ENCODE peak calls at places on chromosomes 4 and X, in five cellular contexts. C is IMR-90, S is LNCaP clone FGC, G is dorsolateral prefrontal cortex, Y is PC-3. V is an unnamed sample.

GRCh38 chrX:28178206-28178605 is 197.0 kb upstream of the DCAF8L1 start:
- DNase-seq in C (no peak), Y (no peak), S (no peak), G (no peak), V (no peak)

GRCh38 chr4:175824110-175824509 is 12.0 kb upstream of the GPM6A start:
- DNase-seq in Y (no peak), G (no peak), C (no peak), S (no peak), V (no peak)

GRCh38 chrX:45508459-45508858 is 307.8 kb upstream of the DIPK2B start:
- DNase-seq in C (peak; percentile 23), S (no peak), G (no peak), Y (peak; percentile 72), V (no peak)

GRCh38 chr4:12645732-12646131 is 838.4 kb downstream of the RAB28 start:
- DNase-seq in C (no peak), S (no peak), Y (no peak), G (no peak), V (no peak)

GRCh38 chr4:142614621-142615323 is 231.3 kb downstream of the INPP4B start:
- DNase-seq in C (peak; percentile 68), Y (peak; percentile 88), S (no peak), G (no peak), V (peak; percentile 51)

GRCh38 chr4:168678751-168679366 is 182.0 kb downstream of the PALLD start:
- DNase-seq in C (no peak), Y (no peak), G (no peak), S (no peak), V (no peak)

GRCh38 chr4:178448372-178449040 is 1006.3 kb upstream of the AGA start:
- DNase-seq in S (no peak), G (no peak), C (no peak), Y (no peak), V (no peak)

GRCh38 chr4:151641167-151641566 is 119.6 kb downstream of the GATB start:
- DNase-seq in C (peak; percentile 33), Y (peak; percentile 33), G (no peak), S (no peak), V (peak; percentile 43)

GRCh38 chr4:7880681-7881080 is 59.0 kb downstream of the AFAP1 start:
- DNase-seq in G (no peak), Y (no peak), C (no peak), S (no peak), V (no peak)

GRCh38 chr4:75637176-75637575 is 6.8 kb upstream of the CDKL2 start:
- DNase-seq in S (no peak), Y (no peak), G (no peak), C (peak; percentile 59), V (peak; percentile 30)

GRCh38 chr4:154349829-154350228 is 141.8 kb downstream of the DCHS2 start:
- DNase-seq in C (no peak), Y (peak; percentile 35), G (no peak), S (no peak), V (no peak)
- H3K4me3 ChIP-seq in C (no peak overlapping the region), Y (no peak overlapping the region), G (no peak overlapping the region), S (no peak overlapping the region), V (no peak overlapping the region)

GRCh38 chrX:119573840-119574393 is 446 bp upstream of the UBE2A start:
- DNase-seq in C (peak; percentile 20), G (no peak), S (peak; percentile 3), Y (peak; percentile 51), V (peak; percentile 51)

GRCh38 chrX:119579414-119579813 is 5.1 kb downstream of the UBE2A start:
- DNase-seq in S (no peak), G (no peak), C (no peak), Y (no peak), V (no peak)

GRCh38 chrX:119570351-119570835 is 4.0 kb upstream of the UBE2A start:
- DNase-seq in C (no peak), G (no peak), Y (no peak), S (no peak), V (no peak)

GRCh38 chrX:119573222-119573621 is 1.1 kb upstream of the UBE2A start:
- DNase-seq in Y (no peak), S (no peak), G (no peak), C (no peak), V (no peak)

GRCh38 chrX:119574394-119575266 is at the start of gene UBE2A:
- DNase-seq in G (peak; percentile 81), S (peak; percentile 57), Y (peak; percentile 86), C (peak; percentile 87), V (peak; percentile 92)
- TF ChIP-seq CTCF in G (no peak), S (peak; percentile 8), Y (peak; percentile 30), C (peak; percentile 38), V (peak; percentile 38)

DNA sequence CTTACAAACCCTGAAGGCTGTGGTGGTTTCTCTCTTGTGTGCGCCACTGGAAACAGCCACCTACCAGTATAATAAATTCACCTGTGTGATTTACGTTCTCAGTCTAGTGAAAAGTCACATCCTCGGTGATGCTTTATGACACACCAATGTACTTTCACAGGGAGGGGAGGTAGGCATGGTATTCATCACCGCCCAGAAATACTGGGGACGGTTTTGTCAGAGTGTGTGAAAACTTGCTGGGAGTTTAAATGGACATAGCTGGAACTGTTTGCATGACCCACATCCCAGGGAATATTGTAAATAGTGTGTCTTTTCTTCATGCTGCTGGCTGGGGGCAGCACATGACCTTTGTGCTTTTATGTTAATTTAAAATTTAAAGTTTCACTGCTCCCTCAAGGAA is 421.8 kb downstream of the MAPK10 start:
- DNase-seq in C (no peak), S (no peak), Y (no peak), G (no peak), V (no peak)
- H3K4me3 ChIP-seq in C (no peak overlapping the region), S (no peak overlapping the region), Y (no peak overlapping the region), G (no peak overlapping the region), V (no peak overlapping the region)

DNA sequence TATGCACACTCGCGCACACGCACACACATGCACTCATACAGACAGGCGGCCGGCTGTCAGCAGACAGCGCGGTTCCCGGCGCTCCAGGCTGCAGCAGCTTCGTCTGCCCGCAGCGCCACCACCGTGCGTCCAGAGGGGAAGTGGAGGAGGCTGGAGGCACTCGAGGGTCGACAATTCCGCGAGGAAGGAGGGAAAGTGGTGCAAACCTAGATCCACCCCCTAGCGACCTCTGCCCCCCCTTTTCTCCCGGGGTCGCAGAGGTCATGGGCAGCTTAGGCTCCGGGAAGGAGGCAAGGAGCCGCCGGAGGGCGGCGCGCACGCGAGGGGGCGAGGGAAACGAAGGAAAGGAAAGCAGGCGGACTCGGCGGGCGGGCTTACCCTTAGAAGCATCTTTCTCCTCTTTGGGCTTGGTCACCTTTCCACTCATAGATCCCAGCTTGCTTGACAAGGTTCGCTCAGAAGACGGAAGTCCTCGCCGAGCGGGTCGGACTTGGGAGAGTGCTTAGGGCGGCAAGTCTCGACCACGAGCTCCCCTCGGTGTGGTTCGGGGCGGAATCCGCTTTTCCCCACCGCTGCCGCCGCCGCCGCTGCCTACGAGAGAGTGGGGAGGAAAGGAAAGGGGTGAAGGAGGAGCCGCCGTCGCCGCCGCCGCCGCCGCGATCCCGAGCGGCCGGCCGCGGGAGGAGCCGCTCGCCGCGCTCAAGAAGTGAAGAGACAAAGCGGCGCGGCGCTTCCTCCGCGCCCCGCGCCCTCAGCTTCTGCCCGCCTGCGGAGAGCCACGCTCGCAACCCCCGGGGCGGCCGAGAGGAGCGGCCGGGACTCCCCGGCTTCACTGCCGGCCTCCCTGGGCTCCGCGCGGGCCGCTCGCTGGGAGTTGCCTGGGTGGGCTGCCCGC is 326.6 kb upstream of the F9 start:
- DNase-seq in C (no peak), S (no peak), G (peak; percentile 43), Y (peak; percentile 26), V (no peak)
- TF ChIP-seq CTCF in C (no peak), S (no peak), G (no peak), Y (peak; percentile 41), V (peak; percentile 19)

DNA sequence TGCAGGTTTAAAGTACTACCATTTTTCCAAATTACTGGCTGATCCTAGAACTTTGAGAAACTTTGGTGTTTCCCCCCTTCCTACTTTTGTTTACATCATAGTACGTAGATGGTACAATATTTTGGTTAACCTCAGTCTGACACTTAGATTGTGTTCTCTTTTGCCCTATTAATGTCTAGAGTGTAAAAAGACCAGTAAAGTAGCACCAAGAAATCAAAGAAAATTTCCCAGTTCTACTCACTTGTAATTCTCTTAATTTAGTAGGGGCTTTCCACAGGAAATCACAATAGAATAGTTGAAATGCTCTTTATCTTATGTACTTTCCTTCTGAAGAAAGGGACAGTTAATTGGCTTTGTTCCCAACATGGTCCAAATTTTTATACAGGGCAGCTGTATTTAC is 51.6 kb downstream of the NFKB1 start:
- DNase-seq in Y (no peak), S (no peak), G (no peak), C (no peak), V (peak; percentile 17)
- H3K4me3 ChIP-seq in Y (no peak overlapping the region), S (no peak overlapping the region), G (no peak overlapping the region), C (no peak overlapping the region), V (no peak overlapping the region)

DNA sequence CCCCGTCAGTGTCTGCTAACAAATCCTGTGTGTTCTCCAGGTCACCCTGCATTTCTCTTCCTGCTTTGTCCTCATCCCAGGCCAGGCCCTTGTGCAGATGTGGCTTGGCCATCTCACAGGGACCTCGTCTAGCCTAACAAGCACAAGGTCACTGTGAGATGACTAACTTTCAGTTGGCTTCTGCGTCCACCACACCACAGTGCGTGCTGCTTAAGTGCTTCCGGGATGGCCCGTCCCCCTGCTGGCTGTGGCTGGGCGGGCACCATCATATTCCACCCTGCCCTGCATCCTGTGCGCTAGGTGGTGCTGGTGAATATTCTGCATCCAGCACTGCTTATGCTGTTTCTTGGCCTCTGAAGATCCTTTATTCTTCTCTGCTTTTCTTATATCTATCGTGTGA is 33.8 kb downstream of the RBBP7 start:
- DNase-seq in C (peak; percentile 13), Y (peak; percentile 9), S (no peak), G (no peak), V (no peak)
- TF ChIP-seq CTCF in C (peak; percentile 49), Y (peak; percentile 51), S (no peak), G (no peak), V (peak; percentile 56)